ENCODE peak calls at places on chromosomes 1 and 21, in eight cellular contexts. E is Panc1, O is AG04450, R is small intestine, W is cardiac fibroblast, Y is fibroblast of the aortic adventitia, L is astrocyte of the spinal cord, C is AG10803. U is an unnamed sample.

GRCh38 chr1:180805316-180805715 is 107.4 kb upstream of the KIAA1614 start:
- DNase-seq in R (no peak), L (no peak), C (no peak), O (no peak), Y (no peak), W (no peak), E (no peak), U (no peak)

GRCh38 chr1:21524686-21525339 is 15.6 kb downstream of the ALPL start:
- DNase-seq in W (no peak), R (no peak), O (no peak), C (no peak), L (no peak), Y (no peak), E (no peak), U (no peak)

GRCh38 chr1:8776104-8776503 is 41.3 kb downstream of the RERE start:
- DNase-seq in E (no peak), W (no peak), Y (no peak), R (no peak), O (no peak), C (no peak), L (no peak), U (no peak)

GRCh38 chr21:44552681-44553080 is 1.4 kb upstream of the KRTAP10-2 start:
- DNase-seq in Y (no peak), C (no peak), W (no peak), R (no peak), L (no peak), O (no peak), E (no peak), U (no peak)

GRCh38 chr1:208240698-208241355 is 3.4 kb downstream of the PLXNA2 start:
- DNase-seq in R (no peak), E (no peak), C (no peak), O (no peak), W (no peak), Y (no peak), L (no peak), U (no peak)

GRCh38 chr1:65581120-65581519 is 160.7 kb downstream of the LEPR start:
- DNase-seq in Y (peak; percentile 15), C (peak; percentile 16), E (no peak), L (no peak), R (no peak), W (peak; percentile 12), O (no peak), U (no peak)

GRCh38 chr1:103218821-103219220 is 110.5 kb upstream of the COL11A1 start:
- DNase-seq in E (no peak), C (peak; percentile 65), W (no peak), L (no peak), Y (no peak), O (no peak), R (no peak), U (peak; percentile 16)

GRCh38 chr1:84996846-84997666 is at the start of gene MCOLN2:
- DNase-seq in L (no peak), R (peak; percentile 34), E (no peak), O (no peak), C (peak; percentile 7), Y (no peak), W (peak; percentile 18), U (no peak)

GRCh38 chr1:181044449-181044966 is 10.7 kb downstream of the MR1 start:
- DNase-seq in C (no peak), W (peak; percentile 43), O (no peak), L (no peak), R (peak; percentile 81), Y (no peak), E (no peak), U (no peak)

GRCh38 chr1:64242895-64243756 is 39.7 kb downstream of the UBE2U start:
- DNase-seq in C (peak; percentile 58), Y (peak; percentile 76), O (no peak), R (peak; percentile 46), E (no peak), L (peak; percentile 61), W (peak; percentile 74), U (peak; percentile 13)

GRCh38 chr1:3049164-3049563 is 19.8 kb upstream of the PRDM16 start:
- DNase-seq in C (no peak), R (no peak), W (no peak), Y (no peak), O (no peak), E (no peak), L (no peak), U (no peak)

GRCh38 chr1:154327466-154328317 is 2.4 kb downstream of the ATP8B2 start:
- DNase-seq in E (no peak), O (no peak), C (no peak), R (no peak), L (no peak), Y (peak; percentile 13), W (no peak), U (no peak)

GRCh38 chr1:159009704-159010361 is at the start of gene IFI16:
- DNase-seq in E (no peak), C (peak; percentile 93), O (peak; percentile 83), W (peak; percentile 98), L (peak; percentile 95), Y (peak; percentile 98), R (peak; percentile 77), U (peak; percentile 91)

DNA sequence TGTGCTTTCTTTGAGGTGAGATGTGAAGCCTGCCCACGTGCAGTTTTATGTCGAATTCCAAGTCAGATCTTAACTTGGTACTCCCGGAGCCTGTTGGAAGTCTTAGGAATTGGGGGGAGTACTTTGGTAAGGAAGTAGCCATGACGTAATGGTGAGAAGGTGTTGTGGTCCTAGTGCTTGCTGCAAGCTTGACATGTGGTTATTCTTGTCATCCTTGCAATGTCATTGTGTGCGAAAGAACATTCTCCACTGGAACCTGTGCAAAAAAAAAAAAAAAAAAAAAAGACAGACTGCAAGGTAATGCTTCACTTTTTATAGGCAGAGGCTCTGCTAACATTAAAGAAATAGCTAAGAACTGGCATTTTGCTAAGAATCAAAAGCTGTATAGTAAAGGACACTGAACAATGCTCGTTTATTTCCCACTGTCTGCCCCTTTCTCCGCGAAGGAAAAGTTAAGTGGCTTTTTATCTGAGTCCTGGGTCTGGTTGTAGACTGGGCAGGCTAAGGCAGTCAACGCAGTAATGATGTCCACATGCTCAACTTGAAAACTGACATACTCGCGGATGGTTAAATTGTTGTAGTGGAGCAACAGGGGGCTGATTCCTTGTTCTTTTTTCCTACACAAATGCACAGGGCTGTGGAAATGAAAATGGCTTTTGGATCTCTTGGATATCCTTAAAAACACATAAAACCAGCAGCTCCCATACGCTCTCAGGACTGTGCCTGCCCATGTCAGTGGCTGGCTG is 2.1 kb downstream of the KAZN start:
- DNase-seq in O (no peak), Y (no peak), E (no peak), W (no peak), L (no peak), C (no peak), R (no peak), U (no peak)
- H3K4me3 ChIP-seq in O (no peak overlapping the region), Y (no peak overlapping the region), E (no peak overlapping the region), W (no peak overlapping the region), L (no peak overlapping the region), C (no peak overlapping the region), R (no peak overlapping the region), U (no peak overlapping the region)

DNA sequence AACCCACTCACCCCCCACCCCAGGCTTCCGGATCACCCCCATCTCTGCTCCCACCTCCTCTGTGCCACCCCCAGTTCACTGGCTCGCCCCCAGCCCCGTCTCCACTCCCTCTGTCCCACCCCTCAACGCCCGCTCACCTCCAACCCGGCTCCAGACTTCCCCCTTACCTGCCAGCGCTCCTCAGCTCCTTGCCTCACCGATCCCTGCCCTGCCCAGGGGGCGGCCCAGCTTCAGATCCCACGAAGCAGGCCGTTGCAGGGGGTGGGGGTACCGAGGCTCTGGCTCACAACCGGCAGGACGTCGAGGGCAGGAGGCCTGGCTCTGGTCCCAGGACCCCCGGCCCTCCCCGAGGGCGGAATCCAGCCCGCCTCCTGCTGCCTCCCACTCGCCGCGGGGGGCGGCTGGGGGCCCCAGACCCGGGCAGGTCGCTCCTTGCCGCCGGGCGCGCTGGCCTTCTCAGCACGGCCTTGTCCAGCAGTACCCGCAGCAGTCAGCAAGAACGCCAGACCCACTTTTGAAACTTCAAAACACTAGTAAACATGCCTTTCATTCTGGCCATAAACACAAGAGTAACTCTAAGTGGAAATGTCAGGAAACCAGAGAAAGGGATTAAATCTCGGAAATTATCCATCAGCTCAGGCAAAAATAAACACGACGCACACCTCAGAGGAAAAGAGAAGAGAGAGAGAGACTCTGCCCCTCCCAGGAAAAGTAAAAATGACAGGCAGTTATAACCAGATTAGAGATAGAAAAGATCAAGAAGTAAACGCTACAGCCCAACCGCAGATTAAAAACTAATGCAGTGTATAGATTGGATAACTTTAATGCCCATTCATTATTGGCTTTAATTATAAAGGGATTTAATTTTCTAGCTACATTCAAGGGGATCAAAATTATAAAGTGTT is 998 bp upstream of the FAM89A start:
- DNase-seq in R (no peak), W (no peak), C (no peak), Y (no peak), O (no peak), E (no peak), L (no peak), U (no peak)
- H3K4me3 ChIP-seq in R (peak overlapping the region; percentile 66), W (peak overlapping the region; percentile 57), C (no peak overlapping the region), Y (no peak overlapping the region), O (peak overlapping the region; percentile 65), E (peak overlapping the region; percentile 52), L (peak overlapping the region; percentile 67), U (peak overlapping the region; percentile 69)

DNA sequence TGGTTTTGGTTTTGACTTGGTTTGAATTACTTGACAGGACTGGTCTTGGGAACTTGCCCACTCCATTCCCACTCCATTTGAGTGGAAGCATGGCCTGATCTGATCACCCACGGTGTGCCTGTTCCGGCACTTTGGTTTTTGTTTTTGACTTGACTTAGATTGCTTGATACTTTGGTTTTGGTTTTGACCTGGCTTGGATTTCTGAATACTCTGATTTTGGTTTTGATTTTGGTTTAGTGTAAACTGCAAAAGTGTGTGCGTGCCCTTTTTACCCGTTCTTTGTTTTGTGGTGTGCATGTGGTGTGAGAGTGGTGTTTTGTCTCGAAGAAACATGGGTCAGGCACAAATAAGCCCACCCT is 50.0 kb downstream of the ADCY10 start:
- DNase-seq in R (no peak), E (no peak), L (no peak), C (no peak), O (no peak), W (no peak), Y (no peak), U (no peak)
- H3K4me3 ChIP-seq in R (no peak overlapping the region), E (no peak overlapping the region), L (no peak overlapping the region), C (no peak overlapping the region), O (no peak overlapping the region), W (no peak overlapping the region), Y (no peak overlapping the region), U (no peak overlapping the region)

DNA sequence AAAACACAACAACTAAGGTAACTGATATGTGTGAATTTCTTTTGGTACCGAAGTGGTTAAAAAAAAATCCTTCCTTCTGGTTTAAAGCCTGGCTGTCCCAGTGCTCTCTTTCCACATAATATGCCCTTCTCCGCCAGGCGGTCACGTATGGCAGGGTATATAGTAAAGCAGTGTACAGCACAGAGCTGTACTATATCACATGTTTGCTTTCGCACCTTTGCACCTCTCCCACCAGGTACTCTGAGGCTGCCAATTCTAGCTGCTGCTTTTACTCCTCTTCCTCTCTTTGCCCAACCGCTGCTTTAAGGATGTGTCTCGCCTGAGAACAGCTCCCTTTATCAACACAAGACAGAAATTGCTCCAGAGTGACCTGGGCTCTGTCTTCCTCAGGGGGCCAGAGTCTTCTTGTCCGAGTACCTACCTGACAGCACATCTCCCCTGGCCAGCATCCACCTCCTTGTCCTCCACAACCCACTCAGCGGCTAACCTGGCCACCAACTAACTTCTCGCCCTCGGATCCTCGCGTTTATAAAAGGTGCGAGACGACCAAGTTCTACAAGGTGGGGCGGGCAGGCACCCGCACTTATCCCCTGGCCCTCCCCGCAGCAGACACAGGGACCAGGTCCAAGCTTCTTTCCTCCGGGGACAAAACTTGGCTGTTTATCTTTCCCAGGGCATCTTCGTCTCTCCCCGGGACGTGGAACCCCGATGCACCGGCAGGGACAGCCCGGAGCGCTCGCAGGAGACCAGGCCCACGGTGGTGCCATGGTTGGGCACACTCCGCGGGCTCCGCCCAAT is 1.6 kb downstream of the COLGALT2 start:
- DNase-seq in O (no peak), L (no peak), Y (no peak), W (no peak), E (no peak), R (no peak), C (no peak), U (no peak)
- H3K4me3 ChIP-seq in O (peak overlapping the region; percentile 68), L (peak overlapping the region; percentile 49), Y (peak overlapping the region; percentile 75), W (peak overlapping the region; percentile 49), E (peak overlapping the region; percentile 59), R (peak overlapping the region; percentile 11), C (peak overlapping the region; percentile 72), U (peak overlapping the region; percentile 57)

U was measured in AG09309.